ENCODE peak calls at places on chromosome 2, in six cellular contexts. One of them, this sample, is unnamed.

GRCh38 chr2:30871980-30872789 is 64.9 kb upstream of the CAPN13 start:
- DNase-seq in colonic mucosa: no peak
- DNase-seq in upper lobe of right lung: no peak
- DNase-seq in NT2/D1: peak; percentile 87
- DNase-seq in pancreas: no peak
- DNase-seq in transverse colon: no peak
- DNase-seq in this sample: no peak

GRCh38 chr2:60331106-60331809 is 222.2 kb downstream of the BCL11A start:
- DNase-seq in NT2/D1: no peak
- DNase-seq in pancreas: no peak
- DNase-seq in transverse colon: no peak
- DNase-seq in colonic mucosa: no peak
- DNase-seq in upper lobe of right lung: no peak
- DNase-seq in this sample: no peak

GRCh38 chr2:3635171-3636008 is 22.6 kb upstream of the ALLC start:
- DNase-seq in transverse colon: no peak
- DNase-seq in pancreas: no peak
- DNase-seq in NT2/D1: no peak
- DNase-seq in upper lobe of right lung: peak; percentile 56
- DNase-seq in colonic mucosa: no peak
- DNase-seq in this sample: no peak

GRCh38 chr2:224379986-224380385 is 21.9 kb downstream of the FAM124B start:
- DNase-seq in pancreas: no peak
- DNase-seq in NT2/D1: no peak
- DNase-seq in upper lobe of right lung: no peak
- DNase-seq in transverse colon: no peak
- DNase-seq in colonic mucosa: no peak
- DNase-seq in this sample: no peak

GRCh38 chr2:31275976-31276375 is 42.0 kb downstream of the EHD3 start:
- DNase-seq in transverse colon: no peak
- DNase-seq in upper lobe of right lung: no peak
- DNase-seq in colonic mucosa: no peak
- DNase-seq in NT2/D1: no peak
- DNase-seq in pancreas: no peak
- DNase-seq in this sample: no peak

GRCh38 chr2:127064642-127065250 is 42.2 kb downstream of the BIN1 start:
- DNase-seq in colonic mucosa: peak; percentile 81
- DNase-seq in pancreas: peak; percentile 72
- DNase-seq in NT2/D1: peak; percentile 74
- DNase-seq in transverse colon: peak; percentile 85
- DNase-seq in upper lobe of right lung: peak; percentile 86
- DNase-seq in this sample: peak; percentile 54

GRCh38 chr2:8154936-8155335 is 526.9 kb upstream of the ID2 start:
- DNase-seq in transverse colon: no peak
- DNase-seq in colonic mucosa: no peak
- DNase-seq in upper lobe of right lung: no peak
- DNase-seq in pancreas: no peak
- DNase-seq in NT2/D1: no peak
- DNase-seq in this sample: no peak

GRCh38 chr2:186991766-186992417 is 142.9 kb upstream of the ZSWIM2 start:
- DNase-seq in transverse colon: no peak
- DNase-seq in colonic mucosa: no peak
- DNase-seq in pancreas: no peak
- DNase-seq in NT2/D1: no peak
- DNase-seq in upper lobe of right lung: no peak
- DNase-seq in this sample: no peak

GRCh38 chr2:5914831-5915611 is 222.8 kb downstream of the SOX11 start:
- DNase-seq in colonic mucosa: no peak
- DNase-seq in transverse colon: no peak
- DNase-seq in upper lobe of right lung: no peak
- DNase-seq in NT2/D1: peak; percentile 39
- DNase-seq in pancreas: no peak
- DNase-seq in this sample: no peak

GRCh38 chr2:64018715-64019082 is 529 bp downstream of the VPS54 start:
- DNase-seq in colonic mucosa: peak; percentile 51
- DNase-seq in transverse colon: peak; percentile 56
- DNase-seq in upper lobe of right lung: peak; percentile 85
- DNase-seq in pancreas: peak; percentile 86
- DNase-seq in NT2/D1: peak; percentile 28
- DNase-seq in this sample: peak; percentile 38

GRCh38 chr2:24400207-24400907 is 40.0 kb upstream of the ITSN2 start:
- DNase-seq in colonic mucosa: no peak
- DNase-seq in pancreas: no peak
- DNase-seq in transverse colon: no peak
- DNase-seq in NT2/D1: no peak
- DNase-seq in upper lobe of right lung: no peak
- DNase-seq in this sample: no peak

GRCh38 chr2:74415762-74416395 is 5.5 kb downstream of the C2orf81 start:
- DNase-seq in pancreas: no peak
- DNase-seq in NT2/D1: no peak
- DNase-seq in colonic mucosa: no peak
- DNase-seq in transverse colon: no peak
- DNase-seq in upper lobe of right lung: no peak
- DNase-seq in this sample: no peak

GRCh38 chr2:33412920-33413319 is 63.5 kb upstream of the RASGRP3 start:
- DNase-seq in colonic mucosa: no peak
- DNase-seq in NT2/D1: no peak
- DNase-seq in pancreas: no peak
- DNase-seq in transverse colon: no peak
- DNase-seq in upper lobe of right lung: no peak
- DNase-seq in this sample: no peak

DNA sequence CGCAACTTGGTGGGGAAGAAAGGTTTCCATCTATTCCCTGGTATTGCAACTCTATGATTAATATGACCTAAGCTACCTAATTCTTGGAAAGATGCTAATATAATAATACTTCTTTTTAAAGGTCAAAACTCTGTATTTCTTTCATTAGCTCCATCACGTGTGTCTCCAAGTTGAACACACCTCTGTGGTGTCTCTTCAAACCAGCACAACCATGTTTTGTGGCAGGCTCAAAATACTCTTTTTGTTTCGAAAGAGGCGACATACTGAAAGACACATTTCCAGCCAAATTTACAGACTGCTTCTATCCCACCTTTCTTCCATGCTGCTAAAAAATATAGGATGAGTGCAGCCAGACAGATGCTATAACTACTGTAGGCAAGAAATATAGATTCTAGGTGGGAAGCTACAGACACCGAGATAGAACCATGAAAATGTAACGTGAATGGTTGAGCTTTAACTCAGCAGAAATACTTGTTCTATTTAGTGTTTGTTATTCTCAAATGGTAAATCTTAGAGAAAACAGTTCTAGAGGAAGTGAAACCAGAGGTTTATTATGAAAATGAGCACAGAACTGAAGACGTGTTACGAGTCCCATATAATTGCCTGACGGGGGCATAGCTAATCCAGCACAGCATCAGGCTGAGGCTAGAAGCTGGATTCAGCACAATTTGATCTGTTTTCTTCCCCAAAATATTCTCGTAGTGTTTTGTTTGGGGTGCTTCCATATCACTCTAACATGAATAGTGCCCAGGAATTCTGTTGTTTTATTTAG is 991.5 kb upstream of the FANCL start:
- DNase-seq in transverse colon: no peak
- DNase-seq in pancreas: no peak
- DNase-seq in NT2/D1: no peak
- DNase-seq in colonic mucosa: no peak
- DNase-seq in upper lobe of right lung: no peak
- DNase-seq in this sample: no peak
- H3K4me3 ChIP-seq in transverse colon: no peak overlapping the region
- H3K4me3 ChIP-seq in pancreas: no peak overlapping the region
- H3K4me3 ChIP-seq in NT2/D1: no peak overlapping the region
- H3K4me3 ChIP-seq in colonic mucosa: no peak overlapping the region
- H3K4me3 ChIP-seq in upper lobe of right lung: no peak overlapping the region
- H3K4me3 ChIP-seq in this sample: no peak overlapping the region

DNA sequence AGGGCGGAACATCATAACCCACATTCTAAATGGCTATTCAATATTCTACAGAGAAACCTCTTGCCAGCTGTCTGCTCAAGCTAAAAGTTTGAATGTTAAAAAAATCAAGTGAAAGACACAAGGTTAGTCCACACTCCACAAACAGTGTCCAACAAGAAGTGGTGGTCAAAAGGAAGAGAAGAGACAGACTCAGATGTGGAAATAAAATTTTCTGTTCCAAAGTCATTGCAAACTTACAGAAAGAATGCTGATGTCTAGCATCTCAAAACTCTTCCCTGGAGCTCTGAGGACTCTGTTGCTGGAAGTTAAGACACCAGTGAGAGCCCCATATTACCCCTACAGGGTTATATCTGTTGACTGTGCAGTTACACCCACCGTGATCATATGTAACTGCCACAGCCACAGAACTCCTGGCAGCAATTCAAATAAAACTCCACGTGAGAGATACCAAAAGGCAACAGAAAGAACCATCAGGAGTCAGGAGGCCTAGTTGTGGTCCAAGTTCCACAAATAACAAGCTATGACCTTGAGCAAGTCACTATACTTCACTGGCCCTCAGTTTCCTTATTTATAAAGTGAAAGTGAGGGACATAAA is 60.9 kb downstream of the AAK1 start:
- DNase-seq in upper lobe of right lung: no peak
- DNase-seq in transverse colon: no peak
- DNase-seq in pancreas: no peak
- DNase-seq in colonic mucosa: no peak
- DNase-seq in NT2/D1: no peak
- DNase-seq in this sample: no peak
- H3K4me1 ChIP-seq in upper lobe of right lung: peaks cover 42% of the 10 kb centered on the region
- H3K4me1 ChIP-seq in transverse colon: peaks cover 14% of the 10 kb centered on the region
- H3K4me1 ChIP-seq in pancreas: peaks cover 22% of the 10 kb centered on the region
- H3K4me1 ChIP-seq in colonic mucosa: no peaks in the 10 kb centered on the region
- H3K4me1 ChIP-seq in NT2/D1: no peaks in the 10 kb centered on the region
- H3K4me1 ChIP-seq in this sample: no peaks in the 10 kb centered on the region

GRCh38 chr2:121904656-121905055 is 149.2 kb downstream of the TSN start:
- DNase-seq in colonic mucosa: no peak
- DNase-seq in transverse colon: no peak
- DNase-seq in NT2/D1: no peak
- DNase-seq in pancreas: no peak
- DNase-seq in upper lobe of right lung: no peak
- DNase-seq in this sample: no peak

GRCh38 chr2:121903037-121903689 is 147.7 kb downstream of the TSN start:
- DNase-seq in NT2/D1: no peak
- DNase-seq in colonic mucosa: peak; percentile 76
- DNase-seq in transverse colon: peak; percentile 67
- DNase-seq in upper lobe of right lung: no peak
- DNase-seq in pancreas: no peak
- DNase-seq in this sample: no peak

GRCh38 chr2:121900391-121900790 is 144.9 kb downstream of the TSN start:
- DNase-seq in transverse colon: no peak
- DNase-seq in pancreas: no peak
- DNase-seq in upper lobe of right lung: no peak
- DNase-seq in NT2/D1: no peak
- DNase-seq in colonic mucosa: no peak
- DNase-seq in this sample: no peak

GRCh38 chr2:121902616-121903015 is 147.2 kb downstream of the TSN start:
- DNase-seq in colonic mucosa: no peak
- DNase-seq in transverse colon: no peak
- DNase-seq in pancreas: no peak
- DNase-seq in upper lobe of right lung: no peak
- DNase-seq in NT2/D1: no peak
- DNase-seq in this sample: no peak

GRCh38 chr2:121902171-121902591 is 146.7 kb downstream of the TSN start:
- DNase-seq in pancreas: no peak
- DNase-seq in NT2/D1: no peak
- DNase-seq in colonic mucosa: no peak
- DNase-seq in transverse colon: no peak
- DNase-seq in upper lobe of right lung: no peak
- DNase-seq in this sample: no peak
- H3K4me3 ChIP-seq in pancreas: no peak overlapping the region
- H3K4me3 ChIP-seq in NT2/D1: no peak overlapping the region
- H3K4me3 ChIP-seq in colonic mucosa: no peak overlapping the region
- H3K4me3 ChIP-seq in transverse colon: no peak overlapping the region
- H3K4me3 ChIP-seq in upper lobe of right lung: no peak overlapping the region
- H3K4me3 ChIP-seq in this sample: no peak overlapping the region

DNA sequence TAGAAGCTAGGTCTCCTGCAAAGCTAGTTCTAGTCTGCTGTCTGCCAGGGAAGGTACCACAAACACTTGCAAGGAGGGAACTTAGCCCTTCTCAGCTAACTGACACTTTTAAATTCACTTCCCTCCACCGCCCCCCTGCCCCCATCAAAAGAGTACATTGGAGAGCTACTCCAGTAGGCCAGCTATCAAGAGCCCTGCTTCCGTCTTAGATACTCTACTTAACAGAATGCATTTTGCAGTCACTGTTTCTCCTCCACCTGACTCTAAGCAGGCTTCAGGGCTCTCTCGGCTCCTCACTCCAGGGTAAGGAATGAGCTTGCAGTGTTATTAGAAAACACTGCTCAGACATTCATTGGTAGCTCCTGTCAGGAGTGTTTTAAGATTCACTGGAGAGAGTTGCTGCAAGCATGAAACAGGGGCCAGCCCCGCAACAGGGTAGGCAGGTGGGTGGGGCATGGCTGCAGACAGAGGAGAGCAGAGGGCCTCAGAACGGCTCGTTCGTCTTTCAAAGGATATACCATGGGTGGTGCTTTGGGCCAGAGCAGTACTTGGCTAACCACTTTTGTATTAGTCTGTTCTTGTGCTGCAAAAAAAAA is 35.3 kb upstream of the PDCL3 start:
- DNase-seq in colonic mucosa: no peak
- DNase-seq in transverse colon: no peak
- DNase-seq in upper lobe of right lung: no peak
- DNase-seq in pancreas: no peak
- DNase-seq in NT2/D1: no peak
- DNase-seq in this sample: no peak
- H3K4me1 ChIP-seq in colonic mucosa: no peaks in the 10 kb centered on the region
- H3K4me1 ChIP-seq in transverse colon: no peaks in the 10 kb centered on the region
- H3K4me1 ChIP-seq in upper lobe of right lung: no peaks in the 10 kb centered on the region
- H3K4me1 ChIP-seq in pancreas: no peaks in the 10 kb centered on the region
- H3K4me1 ChIP-seq in NT2/D1: no peaks in the 10 kb centered on the region
- H3K4me1 ChIP-seq in this sample: no peaks in the 10 kb centered on the region

GRCh38 chr2:217987391-217987790 is 15.4 kb downstream of the TNS1 start:
- DNase-seq in colonic mucosa: no peak
- DNase-seq in pancreas: no peak
- DNase-seq in transverse colon: no peak
- DNase-seq in NT2/D1: no peak
- DNase-seq in upper lobe of right lung: peak; percentile 55
- DNase-seq in this sample: no peak

GRCh38 chr2:217989221-217989948 is 13.4 kb downstream of the TNS1 start:
- DNase-seq in colonic mucosa: no peak
- DNase-seq in transverse colon: no peak
- DNase-seq in upper lobe of right lung: peak; percentile 52
- DNase-seq in NT2/D1: no peak
- DNase-seq in pancreas: peak; percentile 28
- DNase-seq in this sample: no peak

GRCh38 chr2:217986256-217986961 is 16.4 kb downstream of the TNS1 start:
- DNase-seq in pancreas: no peak
- DNase-seq in upper lobe of right lung: peak; percentile 31
- DNase-seq in transverse colon: no peak
- DNase-seq in NT2/D1: no peak
- DNase-seq in colonic mucosa: no peak
- DNase-seq in this sample: no peak

GRCh38 chr2:217988840-217989204 is 14.0 kb downstream of the TNS1 start:
- DNase-seq in transverse colon: no peak
- DNase-seq in pancreas: peak; percentile 25
- DNase-seq in upper lobe of right lung: peak; percentile 63
- DNase-seq in NT2/D1: no peak
- DNase-seq in colonic mucosa: no peak
- DNase-seq in this sample: no peak

GRCh38 chr2:217988014-217988839 is 14.6 kb downstream of the TNS1 start:
- DNase-seq in NT2/D1: peak; percentile 59
- DNase-seq in upper lobe of right lung: peak; percentile 93
- DNase-seq in pancreas: peak; percentile 97
- DNase-seq in transverse colon: peak; percentile 86
- DNase-seq in colonic mucosa: peak; percentile 86
- DNase-seq in this sample: peak; percentile 96
- H3K4me3 ChIP-seq in NT2/D1: no peak overlapping the region
- H3K4me3 ChIP-seq in upper lobe of right lung: no peak overlapping the region
- H3K4me3 ChIP-seq in pancreas: no peak overlapping the region
- H3K4me3 ChIP-seq in transverse colon: no peak overlapping the region
- H3K4me3 ChIP-seq in colonic mucosa: no peak overlapping the region
- H3K4me3 ChIP-seq in this sample: no peak overlapping the region